ENCODE peak calls at places on chromosomes 2 and 18, in eight cellular contexts. S is stimulated activated CD4-positive, alpha-beta T cell treated with anti-CD3 and anti-CD28 coated beads, Interleukin-12 subunit alpha, Interleukin-12 subunit beta, amount 100 ng/mL, for 24 hours; E is choroid plexus epithelial cell; H is activated T-helper 9 cell treated with anti-CD3 and anti-CD28 coated beads, Interleukin-2, amount 50 U/mL, for 16 hours; P is SHP77; C is C1 segment of cervical spinal cord; O is activated CD4-positive, alpha-beta T cell treated with anti-CD3 and anti-CD28 coated beads for 24 hours; R is NCI-H510A. U is an unnamed sample.

GRCh38 chr2:128797533-128797932 is 478.9 kb upstream of the HS6ST1 start:
- DNase-seq in E (no peak), O (no peak), R (no peak), C (no peak), P (no peak), S (no peak), H (no peak), U (no peak)

GRCh38 chr2:207194028-207194427 is 28.3 kb upstream of the KLF7 start:
- DNase-seq in C (no peak), R (no peak), E (no peak), H (no peak), O (no peak), P (no peak), S (no peak), U (no peak)

GRCh38 chr2:43689999-43690398 is 13.8 kb upstream of the C1GALT1C1L start:
- DNase-seq in O (no peak), E (no peak), H (no peak), S (no peak), C (no peak), P (no peak), R (no peak), U (no peak)

GRCh38 chr2:234989183-234989701 is 37.4 kb downstream of the SH3BP4 start:
- DNase-seq in E (no peak), S (no peak), P (peak; percentile 56), C (peak; percentile 50), O (no peak), H (no peak), R (no peak), U (no peak)

GRCh38 chr2:222179592-222179991 is 119.2 kb downstream of the PAX3 start:
- DNase-seq in R (peak; percentile 28), H (no peak), S (no peak), C (no peak), E (no peak), O (no peak), P (no peak), U (no peak)

GRCh38 chr2:9710311-9710710 is 79.5 kb upstream of the YWHAQ start:
- DNase-seq in O (no peak), P (no peak), C (no peak), S (no peak), E (no peak), R (no peak), H (no peak), U (no peak)

GRCh38 chr18:46411862-46412690 is 244.9 kb downstream of the LOXHD1 start:
- DNase-seq in C (no peak), S (no peak), O (no peak), E (peak; percentile 85), R (no peak), H (no peak), P (no peak), U (no peak)

GRCh38 chr2:45121236-45121927 is 112.1 kb upstream of the SIX2 start:
- DNase-seq in O (no peak), S (no peak), C (no peak), P (no peak), H (no peak), R (peak; percentile 14), E (no peak), U (no peak)

GRCh38 chr18:68797901-68798300 is at the start of gene CCDC102B:
- DNase-seq in P (no peak), E (peak; percentile 94), S (no peak), C (no peak), O (no peak), R (peak; percentile 1), H (no peak), U (no peak)